ENCODE peak calls at places on chromosomes 4 and X, in five cellular contexts. E, C, Z, O and U are unnamed samples.
A peak's percentile ranks its signal among the peaks of the same experiment; 100 is the strongest.

GRCh38 chr4:108359130-108359709 is 190.5 kb upstream of the LEF1 start:
- DNase-seq in E (no peak), C (no peak), Z (no peak), O (no peak), U (no peak)

GRCh38 chr4:20416800-20417199 is 165.1 kb downstream of the SLIT2 start:
- DNase-seq in E (no peak), C (no peak), Z (no peak), O (no peak), U (no peak)

GRCh38 chr4:5024673-5025072 is 5.4 kb upstream of the CYTL1 start:
- DNase-seq in E (no peak), C (no peak), Z (no peak), O (no peak), U (no peak)

GRCh38 chr4:183431614-183432013 is 12.8 kb upstream of the CDKN2AIP start:
- DNase-seq in E (no peak), C (no peak), Z (no peak), O (no peak), U (no peak)

GRCh38 chr4:26069218-26069617 is 155.2 kb downstream of the SMIM20 start:
- DNase-seq in E (no peak), C (peak; percentile 45), Z (no peak), O (peak; percentile 62), U (no peak)

GRCh38 chrX:56978172-56978571 is 17.2 kb downstream of the SPIN3 start:
- DNase-seq in E (peak; percentile 18), C (peak; percentile 17), Z (peak; percentile 15), O (peak; percentile 39), U (no peak)

GRCh38 chrX:102934624-102935023 is 2.4 kb upstream of the RAB40AL start:
- DNase-seq in E (peak; percentile 3), C (peak; percentile 29), Z (no peak), O (peak; percentile 59), U (peak; percentile 33)

GRCh38 chrX:41561045-41561444 is 113.9 kb downstream of the NYX start:
- DNase-seq in E (peak; percentile 5), C (peak; percentile 6), Z (no peak), O (no peak), U (peak; percentile 10)

GRCh38 chr4:169338246-169338645 is 67.5 kb upstream of the SH3RF1 start:
- DNase-seq in E (no peak), C (no peak), Z (no peak), O (no peak), U (no peak)

GRCh38 chr4:87120411-87121162 is 99.8 kb downstream of the KLHL8 start:
- DNase-seq in E (no peak), C (no peak), Z (no peak), O (no peak), U (no peak)
- TF ChIP-seq REST in E (no peak), C (no peak), Z (no peak), O (no peak), U (no peak)

GRCh38 chrX:40088803-40089540 is 8.8 kb downstream of the BCOR start:
- DNase-seq in E (no peak), C (no peak), Z (no peak), O (no peak), U (no peak)

GRCh38 chrX:40091691-40092421 is 5.9 kb downstream of the BCOR start:
- DNase-seq in E (no peak), C (no peak), Z (no peak), O (peak; percentile 39), U (no peak)

GRCh38 chrX:40088299-40088625 is 9.5 kb downstream of the BCOR start:
- DNase-seq in E (no peak), C (no peak), Z (no peak), O (no peak), U (no peak)

GRCh38 chrX:40090961-40091360 is 6.8 kb downstream of the BCOR start:
- DNase-seq in E (no peak), C (no peak), Z (no peak), O (no peak), U (no peak)

GRCh38 chrX:40090050-40090804 is 7.5 kb downstream of the BCOR start:
- DNase-seq in E (no peak), C (peak; percentile 61), Z (no peak), O (peak; percentile 68), U (no peak)
- H3K4me3 ChIP-seq in E (no peak overlapping the region), C (peak overlapping the region; percentile 70), Z (no peak overlapping the region), O (no peak overlapping the region), U (peak overlapping the region; percentile 53)

DNA sequence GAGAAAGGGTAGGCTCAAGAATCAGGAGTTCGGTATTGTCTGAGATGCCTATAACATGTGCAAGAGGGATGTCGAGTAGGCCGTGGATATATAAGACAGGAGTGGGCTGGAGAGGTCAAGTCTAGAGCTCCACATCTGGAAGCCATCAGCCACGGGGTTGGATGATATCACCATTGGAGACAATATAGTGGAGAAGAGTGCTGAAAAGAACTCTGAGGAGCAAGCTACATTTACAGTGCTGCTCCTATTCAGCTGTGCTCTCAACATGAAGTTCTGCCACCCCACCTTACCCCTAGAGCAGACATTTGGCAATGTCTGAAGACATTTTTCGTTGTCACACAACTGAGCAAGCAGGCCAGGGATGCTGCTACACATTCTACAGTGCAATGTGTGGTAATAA is 21.0 kb upstream of the PLAC1 start:
- DNase-seq in E (no peak), C (no peak), Z (no peak), O (no peak), U (no peak)
- TF ChIP-seq CTCF in E (no peak), C (no peak), Z (no peak), O (no peak), U (no peak)

GRCh38 chrX:19579485-19579884 is 64.2 kb upstream of the MAP3K15 start:
- DNase-seq in E (no peak), C (no peak), Z (no peak), O (no peak), U (no peak)
- TF ChIP-seq REST in E (no peak), C (no peak), Z (no peak), O (no peak), U (no peak)

GRCh38 chrX:123728554-123728953 is 4.3 kb downstream of the THOC2 start:
- DNase-seq in E (no peak), C (no peak), Z (no peak), O (no peak), U (no peak)
- H3K4me3 ChIP-seq in E (no peak overlapping the region), C (peak overlapping the region; percentile 1), Z (no peak overlapping the region), O (no peak overlapping the region), U (no peak overlapping the region)

DNA sequence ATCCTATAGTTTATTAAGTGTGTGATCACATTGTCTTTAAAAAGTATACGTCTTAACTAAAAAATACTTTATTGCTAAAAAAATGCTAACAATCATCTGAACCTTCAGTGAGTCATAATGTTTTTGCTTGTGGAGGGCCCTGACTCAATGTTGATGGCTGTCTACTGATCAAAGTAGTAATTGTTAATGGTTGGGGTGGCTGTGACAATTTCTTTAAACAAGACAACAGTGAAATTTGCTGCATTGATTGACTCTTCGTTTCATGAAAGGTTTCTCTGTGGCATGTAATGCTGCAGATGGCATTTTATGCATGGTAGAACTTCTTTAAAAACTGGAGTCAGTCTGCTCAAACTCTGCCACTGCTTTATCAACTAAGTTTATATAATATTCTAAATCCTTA is 101.4 kb upstream of the IL15 start:
- DNase-seq in E (no peak), C (no peak), Z (no peak), O (no peak), U (no peak)
- TF ChIP-seq CTCF in E (no peak), C (no peak), Z (no peak), O (no peak), U (no peak)

GRCh38 chr4:185270885-185271284 is 61.5 kb downstream of the SNX25 start:
- DNase-seq in E (no peak), C (no peak), Z (no peak), O (no peak), U (no peak)

GRCh38 chr4:185276036-185276435 is 66.6 kb downstream of the SNX25 start:
- DNase-seq in E (no peak), C (no peak), Z (no peak), O (no peak), U (no peak)

GRCh38 chr4:185278716-185279115 is 69.3 kb downstream of the SNX25 start:
- DNase-seq in E (no peak), C (no peak), Z (no peak), O (no peak), U (no peak)

GRCh38 chr4:185272232-185272631 is 62.8 kb downstream of the SNX25 start:
- DNase-seq in E (no peak), C (no peak), Z (no peak), O (no peak), U (no peak)

DNA sequence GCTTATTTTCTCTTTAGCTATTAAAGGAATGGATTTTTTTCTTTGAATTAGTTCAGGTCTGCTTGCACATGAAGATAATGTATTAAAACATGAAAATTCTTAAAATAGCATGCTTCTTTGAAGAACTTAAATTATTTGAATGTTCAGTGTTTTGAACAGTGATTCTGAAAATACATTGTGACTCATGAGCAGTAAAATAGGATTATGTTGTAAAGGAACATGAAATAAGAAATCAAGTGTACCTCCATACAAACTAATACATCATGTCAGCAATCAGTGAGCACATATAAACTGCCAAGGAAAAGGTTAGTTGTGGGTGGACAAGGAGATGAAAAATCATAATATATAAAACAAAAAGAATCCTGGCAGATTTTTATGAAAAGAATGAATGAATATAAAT is 66.1 kb downstream of the SNX25 start:
- DNase-seq in E (no peak), C (no peak), Z (no peak), O (no peak), U (no peak)
- TF ChIP-seq REST in E (no peak), C (no peak), Z (no peak), O (no peak), U (no peak)

GRCh38 chrX:47193475-47194241 is at the start of gene UBA1:
- DNase-seq in E (peak; percentile 88), C (peak; percentile 86), Z (peak; percentile 87), O (peak; percentile 95), U (peak; percentile 86)

GRCh38 chrX:47189906-47190305 is 3.7 kb upstream of the UBA1 start:
- DNase-seq in E (no peak), C (no peak), Z (no peak), O (no peak), U (no peak)

GRCh38 chrX:47190445-47191269 is 3.0 kb upstream of the UBA1 start:
- DNase-seq in E (peak; percentile 92), C (peak; percentile 77), Z (peak; percentile 83), O (peak; percentile 95), U (peak; percentile 60)

GRCh38 chrX:47191331-47191730 is 2.3 kb upstream of the UBA1 start:
- DNase-seq in E (no peak), C (no peak), Z (peak; percentile 13), O (no peak), U (no peak)

GRCh38 chrX:47191806-47192401 is 1.7 kb upstream of the UBA1 start:
- DNase-seq in E (no peak), C (no peak), Z (no peak), O (no peak), U (no peak)
- H3K4me3 ChIP-seq in E (peak overlapping the region; percentile 84), C (peak overlapping the region; percentile 48), Z (peak overlapping the region; percentile 67), O (peak overlapping the region; percentile 72), U (peak overlapping the region; percentile 73)